ENCODE peak calls at places on chromosomes 16 and 17, in six cellular contexts. K, T, Z, E, V and W are unnamed samples.

GRCh38 chr17:6567528-6568185 is 11.3 kb upstream of the PITPNM3 start:
- DNase-seq in K (no peak), T (no peak), Z (no peak), E (no peak), V (no peak), W (no peak)

GRCh38 chr17:4902540-4902939 is 358 bp downstream of the CHRNE start:
- DNase-seq in K (no peak), T (no peak), Z (no peak), E (no peak), V (no peak), W (no peak)

GRCh38 chr16:9090101-9090959 is 1.1 kb upstream of the HAPSTR1 start:
- DNase-seq in K (peak), T (no peak), Z (peak), E (no peak), V (peak), W (no peak)

GRCh38 chr17:75827291-75828050 is 16.7 kb downstream of the UNC13D start:
- DNase-seq in K (peak), T (peak), Z (peak), E (peak), V (peak), W (peak)

GRCh38 chr16:13122074-13122473 is 220.7 kb downstream of the SHISA9 start:
- DNase-seq in K (no peak), T (no peak), Z (no peak), E (no peak), V (no peak), W (no peak)

GRCh38 chr17:7083592-7083991 is 3.5 kb upstream of the CLEC10A start:
- DNase-seq in K (no peak), T (no peak), Z (no peak), E (peak), V (no peak), W (no peak)

GRCh38 chr16:50372611-50373344 is 4.0 kb upstream of the BRD7 start:
- DNase-seq in K (no peak), T (no peak), Z (no peak), E (peak), V (peak), W (peak)

GRCh38 chr17:75809631-75810111 is 25.1 kb downstream of the UNK start:
- DNase-seq in K (no peak), T (no peak), Z (no peak), E (no peak), V (no peak), W (no peak)

GRCh38 chr17:70569131-70569530 is 399.8 kb downstream of the KCNJ2 start:
- DNase-seq in K (no peak), T (no peak), Z (no peak), E (no peak), V (no peak), W (no peak)

GRCh38 chr17:74552037-74552436 is 6.1 kb upstream of the CD300C start:
- DNase-seq in K (no peak), T (no peak), Z (no peak), E (no peak), V (no peak), W (no peak)

GRCh38 chr17:76716834-76717205 is 6.1 kb upstream of the MXRA7 start:
- DNase-seq in K (no peak), T (no peak), Z (no peak), E (peak), V (no peak), W (no peak)

GRCh38 chr16:50547340-50547865 is 793 bp upstream of the NKD1 start:
- DNase-seq in K (no peak), T (peak), Z (peak), E (no peak), V (peak), W (peak)